ENCODE peak calls at places on chromosome 18, in seven cellular contexts. S, D, P, E, R, W and A are unnamed samples.

GRCh38 chr18:39561136-39561535 is 1995.5 kb upstream of the CELF4 start:
- DNase-seq in S (no peak), D (no peak), P (no peak), E (no peak), R (no peak), W (no peak), A (no peak)

GRCh38 chr18:69648486-69648885 is 247.8 kb downstream of the DOK6 start:
- DNase-seq in S (no peak), D (no peak), P (no peak), E (no peak), R (no peak), W (peak; percentile 6), A (no peak)

GRCh38 chr18:70380915-70381896 is 92.4 kb downstream of the SOCS6 start:
- DNase-seq in S (peak; percentile 34), D (peak; percentile 75), P (peak; percentile 36), E (peak; percentile 61), R (no peak), W (peak; percentile 98), A (no peak)

GRCh38 chr18:7307018-7307417 is 76.1 kb downstream of the LRRC30 start:
- DNase-seq in S (no peak), D (no peak), P (no peak), E (no peak), R (no peak), W (no peak), A (no peak)

GRCh38 chr18:49023938-49024341 is 73.2 kb upstream of the SMAD7 start:
- DNase-seq in S (peak; percentile 5), D (no peak), P (no peak), E (no peak), R (no peak), W (no peak), A (no peak)

GRCh38 chr18:26267350-26267749 is 41.1 kb downstream of the TAF4B start:
- DNase-seq in S (no peak), D (no peak), P (no peak), E (no peak), R (no peak), W (no peak), A (no peak)

GRCh38 chr18:63154350-63155152 is 165.0 kb downstream of the BCL2 start:
- DNase-seq in S (no peak), D (no peak), P (no peak), E (no peak), R (no peak), W (no peak), A (no peak)

GRCh38 chr18:59592624-59593023 is 104.6 kb downstream of the CCBE1 start:
- DNase-seq in S (no peak), D (no peak), P (no peak), E (no peak), R (no peak), W (no peak), A (no peak)

GRCh38 chr18:6482198-6482977 is 67.7 kb upstream of the L3MBTL4 start:
- DNase-seq in S (peak; percentile 85), D (peak; percentile 6), P (no peak), E (peak; percentile 45), R (peak; percentile 67), W (peak; percentile 38), A (no peak)

GRCh38 chr18:80143876-80144275 is 34.8 kb downstream of the ADNP2 start:
- DNase-seq in S (no peak), D (no peak), P (no peak), E (no peak), R (peak; percentile 68), W (no peak), A (no peak)

GRCh38 chr18:28890796-28891195 is 713.9 kb upstream of the CDH2 start:
- DNase-seq in S (no peak), D (no peak), P (no peak), E (no peak), R (no peak), W (no peak), A (no peak)

GRCh38 chr18:79401494-79402208 is 5.9 kb downstream of the NFATC1 start:
- DNase-seq in S (no peak), D (no peak), P (no peak), E (no peak), R (no peak), W (no peak), A (no peak)

GRCh38 chr18:55552498-55553189 is 35.3 kb downstream of the TCF4 start:
- DNase-seq in S (no peak), D (no peak), P (no peak), E (no peak), R (peak; percentile 91), W (no peak), A (no peak)

GRCh38 chr18:70499218-70499691 is 210.4 kb downstream of the SOCS6 start:
- DNase-seq in S (no peak), D (no peak), P (no peak), E (no peak), R (no peak), W (no peak), A (no peak)

GRCh38 chr18:56235061-56235772 is 403.2 kb downstream of the TXNL1 start:
- DNase-seq in S (no peak), D (no peak), P (no peak), E (no peak), R (no peak), W (no peak), A (peak; percentile 70)

GRCh38 chr18:56511996-56512395 is 126.4 kb downstream of the TXNL1 start:
- DNase-seq in S (no peak), D (no peak), P (no peak), E (no peak), R (no peak), W (no peak), A (no peak)

GRCh38 chr18:3383381-3383915 is 66.5 kb upstream of the TGIF1 start:
- DNase-seq in S (no peak), D (no peak), P (no peak), E (no peak), R (no peak), W (no peak), A (no peak)

GRCh38 chr18:48736316-48736715 is 197.5 kb downstream of the CTIF start:
- DNase-seq in S (no peak), D (no peak), P (no peak), E (no peak), R (no peak), W (no peak), A (no peak)

GRCh38 chr18:46433121-46433826 is 223.7 kb downstream of the LOXHD1 start:
- DNase-seq in S (no peak), D (no peak), P (no peak), E (peak; percentile 56), R (no peak), W (no peak), A (no peak)

GRCh38 chr18:42534313-42534712 is 579.3 kb downstream of the PIK3C3 start:
- DNase-seq in S (no peak), D (no peak), P (no peak), E (no peak), R (no peak), W (no peak), A (no peak)

GRCh38 chr18:50306944-50307343 is 19.5 kb upstream of the CXXC1 start:
- DNase-seq in S (no peak), D (no peak), P (no peak), E (no peak), R (peak; percentile 16), W (no peak), A (no peak)

GRCh38 chr18:59268722-59269562 is 4.3 kb downstream of the RAX start:
- DNase-seq in S (peak; percentile 80), D (no peak), P (no peak), E (peak; percentile 37), R (no peak), W (peak; percentile 13), A (no peak)

GRCh38 chr18:52499646-52500045 is 159.6 kb downstream of the DCC start:
- DNase-seq in S (peak; percentile 41), D (no peak), P (no peak), E (no peak), R (no peak), W (peak; percentile 33), A (no peak)

GRCh38 chr18:50151876-50152275 is 43.1 kb downstream of the MYO5B start:
- DNase-seq in S (no peak), D (no peak), P (no peak), E (peak; percentile 5), R (peak; percentile 12), W (no peak), A (no peak)

GRCh38 chr18:79736846-79737245 is 57.2 kb downstream of the CTDP1 start:
- DNase-seq in S (no peak), D (no peak), P (no peak), E (no peak), R (no peak), W (no peak), A (no peak)

GRCh38 chr18:39966275-39966674 is 1988.8 kb upstream of the PIK3C3 start:
- DNase-seq in S (no peak), D (no peak), P (no peak), E (no peak), R (no peak), W (no peak), A (no peak)

DNA sequence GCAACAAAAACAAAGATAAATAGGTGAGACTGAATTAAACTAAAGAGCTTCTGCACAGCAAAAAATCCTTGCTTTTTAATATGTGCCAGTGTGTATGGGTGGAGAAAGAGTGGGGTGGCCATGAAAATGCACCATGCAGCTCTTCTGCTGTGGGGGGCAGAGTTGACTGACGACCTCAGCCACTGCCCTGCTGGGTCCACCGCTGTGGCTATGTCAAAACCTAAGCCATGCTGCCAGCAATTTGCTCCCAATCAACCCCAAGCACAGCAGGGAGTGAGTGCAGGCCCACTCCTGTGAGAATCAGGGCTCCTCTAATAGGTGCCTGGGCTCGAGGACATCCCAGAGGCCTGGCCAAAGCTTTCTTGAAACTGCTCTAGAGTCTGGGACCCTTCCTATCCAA is 235.6 kb upstream of the RBBP8 start:
- DNase-seq in S (no peak), D (no peak), P (no peak), E (no peak), R (no peak), W (no peak), A (no peak)
- H3K27ac ChIP-seq in S (no peak overlapping the region), D (no peak overlapping the region), P (no peak overlapping the region), E (no peak overlapping the region), R (no peak overlapping the region), W (no peak overlapping the region), A (no peak overlapping the region)

GRCh38 chr18:33051397-33051796 is 278.6 kb upstream of the KLHL14 start:
- DNase-seq in S (peak; percentile 8), D (no peak), P (no peak), E (no peak), R (no peak), W (peak; percentile 12), A (no peak)

GRCh38 chr18:33052886-33053285 is 280.1 kb upstream of the KLHL14 start:
- DNase-seq in S (no peak), D (no peak), P (no peak), E (no peak), R (no peak), W (no peak), A (no peak)
- H3K27ac ChIP-seq in S (no peak overlapping the region), D (no peak overlapping the region), P (no peak overlapping the region), E (no peak overlapping the region), R (no peak overlapping the region), W (no peak overlapping the region), A (no peak overlapping the region)

DNA sequence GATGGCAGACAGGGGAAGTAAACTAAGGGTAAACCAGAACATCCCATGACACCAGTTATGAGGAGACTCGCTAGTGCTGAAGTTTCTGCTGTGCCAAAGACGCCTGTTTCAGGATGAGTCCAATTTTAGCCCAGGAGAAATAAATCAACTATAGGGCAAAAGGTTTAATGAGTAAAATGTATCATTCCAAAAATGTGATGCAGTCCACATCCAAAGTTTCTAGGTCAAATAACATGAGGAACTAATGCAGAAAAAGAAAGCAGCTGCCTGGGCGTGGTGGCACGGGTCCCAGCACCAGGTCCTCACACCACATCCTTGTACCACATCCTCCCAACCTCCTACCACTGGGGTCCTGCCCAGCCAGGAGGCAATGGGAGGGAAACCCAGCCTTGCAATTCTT is 126.9 kb upstream of the CTAGE1 start:
- DNase-seq in S (no peak), D (no peak), P (no peak), E (no peak), R (no peak), W (no peak), A (no peak)
- H3K27ac ChIP-seq in S (no peak overlapping the region), D (no peak overlapping the region), P (no peak overlapping the region), E (no peak overlapping the region), R (no peak overlapping the region), W (no peak overlapping the region), A (no peak overlapping the region)

GRCh38 chr18:43751203-43751602 is 473.9 kb upstream of the SYT4 start:
- DNase-seq in S (no peak), D (no peak), P (no peak), E (no peak), R (no peak), W (no peak), A (no peak)
- H3K27ac ChIP-seq in S (no peak overlapping the region), D (no peak overlapping the region), P (no peak overlapping the region), E (no peak overlapping the region), R (no peak overlapping the region), W (no peak overlapping the region), A (no peak overlapping the region)